ENCODE peak calls at places on chromosomes 16 and 17, in six cellular contexts. C is AML-193; K is NCI-H226; J is effector memory CD8-positive, alpha-beta T cell; U is naive thymus-derived CD4-positive, alpha-beta T cell; L is erythroblast. F is an unnamed sample.
A peak's percentile ranks its signal among the peaks of the same experiment; 100 is the strongest.

GRCh38 chr17:29113334-29113733 is 66.9 kb downstream of the MYO18A start:
- DNase-seq in K (no peak), J (no peak), C (no peak), L (no peak), U (no peak), F (no peak)

GRCh38 chr16:84739349-84740124 is 39.7 kb downstream of the USP10 start:
- DNase-seq in L (no peak), C (peak; percentile 8), U (no peak), J (no peak), K (peak; percentile 74), F (no peak)

GRCh38 chr17:56894859-56895455 is 18.9 kb downstream of the TRIM25 start:
- DNase-seq in L (no peak), U (no peak), K (no peak), J (no peak), C (no peak), F (no peak)

GRCh38 chr16:68835970-68836369 is 7.4 kb upstream of the TANGO6 start:
- DNase-seq in C (no peak), L (no peak), K (no peak), J (no peak), U (no peak), F (no peak)

GRCh38 chr16:24836836-24837235 is 8.9 kb upstream of the SLC5A11 start:
- DNase-seq in U (no peak), J (no peak), L (no peak), K (no peak), C (no peak), F (no peak)

GRCh38 chr16:63442246-63442645 is 1406.0 kb upstream of the CDH8 start:
- DNase-seq in J (no peak), U (no peak), L (no peak), K (no peak), C (no peak), F (no peak)

GRCh38 chr16:25051446-25052160 is 36.4 kb upstream of the ARHGAP17 start:
- DNase-seq in U (no peak), C (no peak), L (no peak), K (peak; percentile 80), J (no peak), F (no peak)

GRCh38 chr17:17926840-17927449 is 45.3 kb downstream of the TOM1L2 start:
- DNase-seq in L (no peak), C (no peak), K (no peak), J (no peak), U (no peak), F (no peak)

GRCh38 chr17:46979023-46979870 is at the start of gene RPRML:
- DNase-seq in U (no peak), K (peak; percentile 34), C (no peak), J (no peak), L (peak; percentile 21), F (no peak)

F was measured in thoracic aorta.